ENCODE peak calls at places on chromosomes 1 and 21, in eight cellular contexts. One of them, this sample, is unnamed. For H3K4me1, the result is how much of the 10 kb centered on the place peaks cover.

GRCh38 chr1:239947789-239948188 is 143.9 kb upstream of the FMN2 start:
- DNase-seq in tibial nerve: no peak
- DNase-seq in A549: no peak
- DNase-seq in body of pancreas: no peak
- DNase-seq in uterus: no peak
- DNase-seq in prostate gland: no peak
- DNase-seq in ovary: no peak
- DNase-seq in esophagus squamous epithelium: no peak
- DNase-seq in this sample: no peak

GRCh38 chr1:5992814-5993552 is 758 bp upstream of the NPHP4 start:
- DNase-seq in tibial nerve: no peak
- DNase-seq in A549: no peak
- DNase-seq in body of pancreas: no peak
- DNase-seq in uterus: no peak
- DNase-seq in prostate gland: no peak
- DNase-seq in ovary: no peak
- DNase-seq in esophagus squamous epithelium: no peak
- DNase-seq in this sample: no peak

GRCh38 chr1:162430583-162430982 is 18.6 kb upstream of the SH2D1B start:
- DNase-seq in tibial nerve: no peak
- DNase-seq in A549: no peak
- DNase-seq in body of pancreas: no peak
- DNase-seq in uterus: no peak
- DNase-seq in prostate gland: no peak
- DNase-seq in ovary: no peak
- DNase-seq in esophagus squamous epithelium: no peak
- DNase-seq in this sample: no peak

GRCh38 chr1:115865704-115866380 is 24.9 kb upstream of the NHLH2 start:
- DNase-seq in tibial nerve: no peak
- DNase-seq in A549: no peak
- DNase-seq in body of pancreas: no peak
- DNase-seq in uterus: no peak
- DNase-seq in prostate gland: no peak
- DNase-seq in ovary: no peak
- DNase-seq in esophagus squamous epithelium: no peak
- DNase-seq in this sample: no peak

GRCh38 chr21:36162631-36163030 is 6.0 kb downstream of the DOP1B start:
- DNase-seq in tibial nerve: no peak
- DNase-seq in A549: no peak
- DNase-seq in body of pancreas: no peak
- DNase-seq in uterus: no peak
- DNase-seq in prostate gland: no peak
- DNase-seq in ovary: no peak
- DNase-seq in esophagus squamous epithelium: no peak
- DNase-seq in this sample: no peak

GRCh38 chr21:32916522-32917099 is 109.1 kb upstream of the OLIG2 start:
- DNase-seq in tibial nerve: no peak
- DNase-seq in A549: peak
- DNase-seq in body of pancreas: no peak
- DNase-seq in uterus: no peak
- DNase-seq in prostate gland: no peak
- DNase-seq in ovary: no peak
- DNase-seq in esophagus squamous epithelium: no peak
- DNase-seq in this sample: no peak

GRCh38 chr21:46203203-46203600 is 18.9 kb upstream of the SPATC1L start:
- DNase-seq in tibial nerve: no peak
- DNase-seq in A549: no peak
- DNase-seq in body of pancreas: no peak
- DNase-seq in uterus: no peak
- DNase-seq in prostate gland: no peak
- DNase-seq in ovary: no peak
- DNase-seq in esophagus squamous epithelium: no peak
- DNase-seq in this sample: no peak

GRCh38 chr1:18934205-18935000 is 22.1 kb downstream of the IFFO2 start:
- DNase-seq in tibial nerve: no peak
- DNase-seq in A549: no peak
- DNase-seq in body of pancreas: no peak
- DNase-seq in uterus: no peak
- DNase-seq in prostate gland: no peak
- DNase-seq in ovary: no peak
- DNase-seq in esophagus squamous epithelium: no peak
- DNase-seq in this sample: no peak

GRCh38 chr1:50474859-50475809 is 51.9 kb upstream of the DMRTA2 start:
- DNase-seq in tibial nerve: no peak
- DNase-seq in A549: peak
- DNase-seq in body of pancreas: no peak
- DNase-seq in uterus: no peak
- DNase-seq in prostate gland: no peak
- DNase-seq in ovary: no peak
- DNase-seq in esophagus squamous epithelium: no peak
- DNase-seq in this sample: no peak

GRCh38 chr21:28240586-28240985 is 752.1 kb downstream of the LTN1 start:
- DNase-seq in tibial nerve: no peak
- DNase-seq in A549: no peak
- DNase-seq in body of pancreas: no peak
- DNase-seq in uterus: no peak
- DNase-seq in prostate gland: no peak
- DNase-seq in ovary: no peak
- DNase-seq in esophagus squamous epithelium: no peak
- DNase-seq in this sample: no peak

GRCh38 chr21:42233067-42233981 is 14.4 kb downstream of the ABCG1 start:
- DNase-seq in tibial nerve: peak
- DNase-seq in A549: peak
- DNase-seq in body of pancreas: peak
- DNase-seq in uterus: peak
- DNase-seq in prostate gland: peak
- DNase-seq in ovary: peak
- DNase-seq in esophagus squamous epithelium: no peak
- DNase-seq in this sample: peak

GRCh38 chr1:68010094-68010493 is 40.3 kb downstream of the DIRAS3 start:
- DNase-seq in tibial nerve: no peak
- DNase-seq in A549: no peak
- DNase-seq in body of pancreas: no peak
- DNase-seq in uterus: no peak
- DNase-seq in prostate gland: no peak
- DNase-seq in ovary: no peak
- DNase-seq in esophagus squamous epithelium: no peak
- DNase-seq in this sample: no peak

GRCh38 chr1:109242387-109242786 is 7.0 kb upstream of the CELSR2 start:
- DNase-seq in tibial nerve: no peak
- DNase-seq in A549: no peak
- DNase-seq in body of pancreas: no peak
- DNase-seq in uterus: no peak
- DNase-seq in prostate gland: no peak
- DNase-seq in ovary: no peak
- DNase-seq in esophagus squamous epithelium: no peak
- DNase-seq in this sample: no peak

GRCh38 chr21:38293113-38293512 is 36.3 kb downstream of the KCNJ15 start:
- DNase-seq in tibial nerve: no peak
- DNase-seq in A549: no peak
- DNase-seq in body of pancreas: no peak
- DNase-seq in uterus: no peak
- DNase-seq in prostate gland: no peak
- DNase-seq in ovary: no peak
- DNase-seq in esophagus squamous epithelium: no peak
- DNase-seq in this sample: no peak

GRCh38 chr21:21714396-21714795 is 716.2 kb downstream of the NCAM2 start:
- DNase-seq in tibial nerve: no peak
- DNase-seq in A549: no peak
- DNase-seq in body of pancreas: no peak
- DNase-seq in uterus: no peak
- DNase-seq in prostate gland: no peak
- DNase-seq in ovary: no peak
- DNase-seq in esophagus squamous epithelium: no peak
- DNase-seq in this sample: no peak

GRCh38 chr21:38136201-38136600 is 120.6 kb upstream of the KCNJ15 start:
- DNase-seq in tibial nerve: no peak
- DNase-seq in A549: peak
- DNase-seq in body of pancreas: no peak
- DNase-seq in uterus: no peak
- DNase-seq in prostate gland: peak
- DNase-seq in ovary: no peak
- DNase-seq in esophagus squamous epithelium: no peak
- DNase-seq in this sample: no peak

GRCh38 chr1:29599826-29600225 is 363.5 kb downstream of the PTPRU start:
- DNase-seq in tibial nerve: no peak
- DNase-seq in A549: no peak
- DNase-seq in body of pancreas: no peak
- DNase-seq in uterus: no peak
- DNase-seq in prostate gland: no peak
- DNase-seq in ovary: no peak
- DNase-seq in esophagus squamous epithelium: no peak
- DNase-seq in this sample: no peak

GRCh38 chr1:160243767-160244166 is 18.6 kb downstream of the DCAF8 start:
- DNase-seq in tibial nerve: no peak
- DNase-seq in A549: no peak
- DNase-seq in body of pancreas: no peak
- DNase-seq in uterus: no peak
- DNase-seq in prostate gland: no peak
- DNase-seq in ovary: no peak
- DNase-seq in esophagus squamous epithelium: no peak
- DNase-seq in this sample: no peak

GRCh38 chr1:167747988-167748387 is 26.2 kb downstream of the MPZL1 start:
- DNase-seq in tibial nerve: no peak
- DNase-seq in A549: peak
- DNase-seq in body of pancreas: no peak
- DNase-seq in uterus: no peak
- DNase-seq in prostate gland: no peak
- DNase-seq in ovary: no peak
- DNase-seq in esophagus squamous epithelium: no peak
- DNase-seq in this sample: no peak

GRCh38 chr1:183419399-183419798 is 1.2 kb upstream of the NMNAT2 start:
- DNase-seq in tibial nerve: no peak
- DNase-seq in A549: no peak
- DNase-seq in body of pancreas: no peak
- DNase-seq in uterus: no peak
- DNase-seq in prostate gland: no peak
- DNase-seq in ovary: no peak
- DNase-seq in esophagus squamous epithelium: no peak
- DNase-seq in this sample: no peak

GRCh38 chr1:89005286-89006151 is 13.1 kb upstream of the KYAT3 start:
- DNase-seq in tibial nerve: peak
- DNase-seq in A549: no peak
- DNase-seq in body of pancreas: no peak
- DNase-seq in uterus: no peak
- DNase-seq in prostate gland: peak
- DNase-seq in ovary: no peak
- DNase-seq in esophagus squamous epithelium: no peak
- DNase-seq in this sample: peak

GRCh38 chr1:117860906-117861610 is 68.4 kb downstream of the GDAP2 start:
- DNase-seq in tibial nerve: no peak
- DNase-seq in A549: no peak
- DNase-seq in body of pancreas: no peak
- DNase-seq in uterus: no peak
- DNase-seq in prostate gland: no peak
- DNase-seq in ovary: no peak
- DNase-seq in esophagus squamous epithelium: no peak
- DNase-seq in this sample: no peak
- H3K4me3 ChIP-seq in tibial nerve: no peak
- H3K4me3 ChIP-seq in A549: no peak
- H3K4me3 ChIP-seq in body of pancreas: no peak
- H3K4me3 ChIP-seq in uterus: no peak
- H3K4me3 ChIP-seq in prostate gland: no peak
- H3K4me3 ChIP-seq in ovary: no peak
- H3K4me3 ChIP-seq in esophagus squamous epithelium: no peak
- H3K4me3 ChIP-seq in this sample: no peak

GRCh38 chr1:46112108-46112507 is 20.3 kb downstream of the PIK3R3 start:
- DNase-seq in tibial nerve: no peak
- DNase-seq in A549: no peak
- DNase-seq in body of pancreas: no peak
- DNase-seq in uterus: no peak
- DNase-seq in prostate gland: no peak
- DNase-seq in ovary: no peak
- DNase-seq in esophagus squamous epithelium: no peak
- DNase-seq in this sample: no peak
- H3K4me1 ChIP-seq in tibial nerve: under half
- H3K4me1 ChIP-seq in A549: under half
- H3K4me1 ChIP-seq in body of pancreas: under half
- H3K4me1 ChIP-seq in uterus: under half
- H3K4me1 ChIP-seq in prostate gland: under half
- H3K4me1 ChIP-seq in ovary: under half
- H3K4me1 ChIP-seq in esophagus squamous epithelium: under half
- H3K4me1 ChIP-seq in this sample: under half

GRCh38 chr1:22461678-22462527 is 10.3 kb downstream of the ZBTB40 start:
- DNase-seq in tibial nerve: no peak
- DNase-seq in A549: no peak
- DNase-seq in body of pancreas: no peak
- DNase-seq in uterus: no peak
- DNase-seq in prostate gland: no peak
- DNase-seq in ovary: no peak
- DNase-seq in esophagus squamous epithelium: no peak
- DNase-seq in this sample: no peak

GRCh38 chr1:22462928-22463327 is 11.3 kb downstream of the ZBTB40 start:
- DNase-seq in tibial nerve: no peak
- DNase-seq in A549: no peak
- DNase-seq in body of pancreas: no peak
- DNase-seq in uterus: no peak
- DNase-seq in prostate gland: no peak
- DNase-seq in ovary: no peak
- DNase-seq in esophagus squamous epithelium: no peak
- DNase-seq in this sample: no peak

GRCh38 chr1:22457836-22458235 is 6.2 kb downstream of the ZBTB40 start:
- DNase-seq in tibial nerve: no peak
- DNase-seq in A549: no peak
- DNase-seq in body of pancreas: no peak
- DNase-seq in uterus: no peak
- DNase-seq in prostate gland: no peak
- DNase-seq in ovary: no peak
- DNase-seq in esophagus squamous epithelium: no peak
- DNase-seq in this sample: no peak

GRCh38 chr1:22457356-22457755 is 5.7 kb downstream of the ZBTB40 start:
- DNase-seq in tibial nerve: no peak
- DNase-seq in A549: no peak
- DNase-seq in body of pancreas: peak
- DNase-seq in uterus: no peak
- DNase-seq in prostate gland: no peak
- DNase-seq in ovary: peak
- DNase-seq in esophagus squamous epithelium: no peak
- DNase-seq in this sample: no peak

DNA sequence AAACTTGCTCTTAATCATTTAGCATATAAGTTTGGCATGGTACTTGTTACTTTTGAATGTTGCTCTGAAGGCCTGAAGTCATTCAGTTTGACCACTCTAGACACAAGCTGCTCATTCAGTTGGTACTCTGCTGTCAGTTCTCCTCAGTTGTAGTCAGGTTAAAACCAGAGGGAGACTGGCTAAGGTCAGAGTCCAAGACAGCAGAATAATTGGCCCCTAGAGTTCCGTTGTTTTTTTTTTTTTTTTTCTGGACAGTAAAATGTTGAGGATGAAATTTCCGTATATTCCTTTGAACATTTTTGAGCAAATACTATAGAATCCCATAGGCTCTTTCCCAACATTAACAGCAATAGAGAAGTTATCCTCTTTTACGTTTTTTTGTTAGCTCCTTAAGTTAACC is 9.4 kb downstream of the ZBTB40 start:
- DNase-seq in tibial nerve: no peak
- DNase-seq in A549: no peak
- DNase-seq in body of pancreas: no peak
- DNase-seq in uterus: no peak
- DNase-seq in prostate gland: no peak
- DNase-seq in ovary: no peak
- DNase-seq in esophagus squamous epithelium: no peak
- DNase-seq in this sample: no peak
- TF ChIP-seq POLR2A in tibial nerve: no peak
- TF ChIP-seq POLR2A in A549: no peak
- TF ChIP-seq POLR2A in body of pancreas: no peak
- TF ChIP-seq POLR2A in uterus: no peak
- TF ChIP-seq POLR2A in prostate gland: no peak
- TF ChIP-seq POLR2A in ovary: no peak
- TF ChIP-seq POLR2A in esophagus squamous epithelium: no peak
- TF ChIP-seq POLR2A in this sample: no peak

GRCh38 chr1:90707363-90707710 is 9.8 kb downstream of the BARHL2 start:
- DNase-seq in tibial nerve: no peak
- DNase-seq in A549: peak
- DNase-seq in body of pancreas: peak
- DNase-seq in uterus: no peak
- DNase-seq in prostate gland: no peak
- DNase-seq in ovary: no peak
- DNase-seq in esophagus squamous epithelium: no peak
- DNase-seq in this sample: peak
- H3K4me3 ChIP-seq in tibial nerve: no peak
- H3K4me3 ChIP-seq in A549: peak
- H3K4me3 ChIP-seq in body of pancreas: peak
- H3K4me3 ChIP-seq in uterus: no peak
- H3K4me3 ChIP-seq in prostate gland: no peak
- H3K4me3 ChIP-seq in ovary: no peak
- H3K4me3 ChIP-seq in esophagus squamous epithelium: peak
- H3K4me3 ChIP-seq in this sample: peak

This sample was measured in breast epithelium.